ENCODE peak calls at places on chromosomes 11 and 22, in four cellular contexts. One of them, this sample, is unnamed.

GRCh38 chr22:20299736-20300136 is 20.1 kb downstream of the DGCR6L start:
- DNase-seq in NCI-H2029: no peak
- DNase-seq in WERI-Rb-1: peak
- DNase-seq in fibroblast of the aortic adventitia: no peak
- DNase-seq in this sample: no peak

GRCh38 chr22:29716814-29717213 is 3.0 kb upstream of the CABP7 start:
- DNase-seq in fibroblast of the aortic adventitia: peak
- DNase-seq in WERI-Rb-1: no peak
- DNase-seq in NCI-H2029: no peak
- DNase-seq in this sample: peak

GRCh38 chr11:69873166-69874077 is 54.2 kb upstream of the FGF3 start:
- DNase-seq in WERI-Rb-1: no peak
- DNase-seq in fibroblast of the aortic adventitia: no peak
- DNase-seq in NCI-H2029: no peak
- DNase-seq in this sample: no peak

GRCh38 chr11:94802501-94802900 is 34.3 kb downstream of the AMOTL1 start:
- DNase-seq in WERI-Rb-1: no peak
- DNase-seq in NCI-H2029: no peak
- DNase-seq in fibroblast of the aortic adventitia: no peak
- DNase-seq in this sample: peak

GRCh38 chr22:19821523-19822300 is 33.0 kb downstream of the GNB1L start:
- DNase-seq in WERI-Rb-1: no peak
- DNase-seq in NCI-H2029: no peak
- DNase-seq in fibroblast of the aortic adventitia: no peak
- DNase-seq in this sample: no peak

GRCh38 chr11:14059491-14059890 is 97.0 kb downstream of the SPON1 start:
- DNase-seq in fibroblast of the aortic adventitia: no peak
- DNase-seq in WERI-Rb-1: no peak
- DNase-seq in NCI-H2029: peak
- DNase-seq in this sample: peak

GRCh38 chr11:36431429-36432092 is 78.5 kb downstream of the TRAF6 start:
- DNase-seq in WERI-Rb-1: no peak
- DNase-seq in fibroblast of the aortic adventitia: peak
- DNase-seq in NCI-H2029: no peak
- DNase-seq in this sample: no peak

GRCh38 chr11:67484847-67485311 is 2.1 kb downstream of the AIP start:
- DNase-seq in WERI-Rb-1: no peak
- DNase-seq in fibroblast of the aortic adventitia: no peak
- DNase-seq in NCI-H2029: no peak
- DNase-seq in this sample: no peak

GRCh38 chr22:35538801-35539321 is 1.8 kb upstream of the RASD2 start:
- DNase-seq in NCI-H2029: no peak
- DNase-seq in fibroblast of the aortic adventitia: no peak
- DNase-seq in WERI-Rb-1: peak
- DNase-seq in this sample: no peak

GRCh38 chr22:25475554-25476022 is 88.9 kb upstream of the GRK3 start:
- DNase-seq in fibroblast of the aortic adventitia: peak
- DNase-seq in NCI-H2029: peak
- DNase-seq in WERI-Rb-1: no peak
- DNase-seq in this sample: no peak

GRCh38 chr11:96151501-96151900 is 191.5 kb downstream of the MAML2 start:
- DNase-seq in NCI-H2029: no peak
- DNase-seq in WERI-Rb-1: no peak
- DNase-seq in fibroblast of the aortic adventitia: no peak
- DNase-seq in this sample: no peak

GRCh38 chr22:31995046-31995445 is 48.0 kb upstream of the SLC5A1 start:
- DNase-seq in WERI-Rb-1: no peak
- DNase-seq in fibroblast of the aortic adventitia: no peak
- DNase-seq in NCI-H2029: no peak
- DNase-seq in this sample: no peak

GRCh38 chr11:128458316-128458715 is 129.0 kb downstream of the ETS1 start:
- DNase-seq in fibroblast of the aortic adventitia: peak
- DNase-seq in NCI-H2029: no peak
- DNase-seq in WERI-Rb-1: no peak
- DNase-seq in this sample: no peak

GRCh38 chr11:127651175-127651887 is 650.8 kb upstream of the KIRREL3 start:
- DNase-seq in fibroblast of the aortic adventitia: peak
- DNase-seq in WERI-Rb-1: no peak
- DNase-seq in NCI-H2029: no peak
- DNase-seq in this sample: no peak

GRCh38 chr11:132423266-132423665 is 1052.9 kb downstream of the NTM start:
- DNase-seq in WERI-Rb-1: no peak
- DNase-seq in NCI-H2029: no peak
- DNase-seq in fibroblast of the aortic adventitia: no peak
- DNase-seq in this sample: no peak

GRCh38 chr22:35894937-35895708 is 133.5 kb downstream of the RBFOX2 start:
- DNase-seq in WERI-Rb-1: no peak
- DNase-seq in NCI-H2029: no peak
- DNase-seq in fibroblast of the aortic adventitia: peak
- DNase-seq in this sample: no peak